ENCODE peak calls at places on chromosomes 6 and 20, in five cellular contexts. T is breast epithelium, J is cardiac muscle cell, D is endothelial cell of umbilical vein, Q is pancreas. H is an unnamed sample.

GRCh38 chr20:56429496-56429895 is 17.4 kb downstream of the CASS4 start:
- DNase-seq in J (peak), T (no peak), D (peak), Q (no peak), H (no peak)

GRCh38 chr6:110329729-110330436 is 28.3 kb downstream of the METTL24 start:
- DNase-seq in Q (peak), T (no peak), J (peak), D (peak), H (no peak)

GRCh38 chr6:107046316-107046715 is 18.3 kb downstream of the MTRES1 start:
- DNase-seq in D (no peak), T (no peak), Q (no peak), J (no peak), H (no peak)

GRCh38 chr6:158086054-158086705 is 81.9 kb downstream of the SERAC1 start:
- DNase-seq in Q (no peak), J (peak), D (no peak), T (no peak), H (no peak)

GRCh38 chr6:31546339-31546961 is at the start of gene ATP6V1G2:
- DNase-seq in J (peak), D (peak), T (peak), Q (peak), H (peak)

GRCh38 chr6:30766461-30767157 is 22.3 kb upstream of the IER3 start:
- DNase-seq in D (peak), J (no peak), Q (no peak), T (no peak), H (no peak)

GRCh38 chr20:35398660-35399144 is 13.1 kb downstream of the UQCC1 start:
- DNase-seq in J (peak), Q (no peak), D (peak), T (no peak), H (no peak)

GRCh38 chr20:4897600-4897999 is 103.7 kb downstream of the SLC23A2 start:
- DNase-seq in Q (no peak), D (no peak), T (no peak), J (no peak), H (no peak)

GRCh38 chr6:159595173-159595572 is 97.9 kb downstream of the SOD2 start:
- DNase-seq in J (peak), Q (no peak), D (peak), T (no peak), H (no peak)

GRCh38 chr6:170072246-170072645 is 218.6 kb downstream of the DLL1 start:
- DNase-seq in J (no peak), D (no peak), Q (no peak), T (no peak), H (no peak)

GRCh38 chr6:9921366-9921765 is 493.5 kb downstream of the TFAP2A start:
- DNase-seq in Q (no peak), T (no peak), J (no peak), D (no peak), H (no peak)

GRCh38 chr6:56555438-56555872 is 87.2 kb downstream of the DST start:
- DNase-seq in D (no peak), T (no peak), Q (no peak), J (peak), H (no peak)

GRCh38 chr6:150212745-150213144 is 69.9 kb downstream of the PPP1R14C start:
- DNase-seq in Q (no peak), J (no peak), D (no peak), T (no peak), H (no peak)

GRCh38 chr6:76790045-76790796 is 673.1 kb downstream of the HTR1B start:
- DNase-seq in J (no peak), T (no peak), D (no peak), Q (peak), H (no peak)

GRCh38 chr6:170090561-170090960 is 200.3 kb downstream of the DLL1 start:
- DNase-seq in J (no peak), T (no peak), Q (no peak), D (no peak), H (no peak)

DNA sequence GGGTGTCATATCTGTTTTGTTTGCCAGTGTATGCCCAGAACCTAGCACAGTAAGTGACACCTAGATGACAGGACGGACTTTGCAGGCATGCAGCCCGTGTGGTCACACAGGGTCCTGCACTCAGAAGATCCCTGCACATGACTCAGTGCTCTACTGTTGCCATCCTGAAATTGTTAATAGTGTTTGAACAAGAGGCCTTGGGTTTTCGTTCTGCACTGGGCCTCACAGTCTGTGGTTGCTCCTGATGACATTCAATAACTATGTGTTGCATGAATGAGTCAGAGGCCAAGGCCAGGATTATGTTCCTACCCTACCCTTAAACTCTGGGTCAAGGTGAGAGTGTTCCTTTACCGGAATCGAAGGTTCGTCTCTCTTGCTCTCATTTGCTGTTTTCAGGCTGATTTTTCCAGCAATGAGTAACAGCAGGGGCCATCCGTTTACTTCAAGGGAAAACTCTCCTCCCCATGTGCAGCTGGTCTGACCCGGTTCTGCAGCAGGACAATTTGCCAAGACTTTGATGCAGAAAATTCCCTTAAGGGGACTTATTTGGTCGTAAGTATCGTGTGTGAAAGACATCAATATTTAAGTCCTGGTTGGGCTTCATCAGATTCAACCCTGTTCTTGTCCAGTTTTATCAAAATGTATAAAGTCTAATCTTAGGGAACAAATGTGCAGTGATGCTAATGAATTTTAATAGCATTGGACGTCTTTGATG is 13.0 kb upstream of the PFDN4 start:
- DNase-seq in Q (no peak), D (no peak), J (peak), T (no peak), H (no peak)
- TF ChIP-seq CTCF in Q (no peak), D (no peak), J (no peak), T (no peak), H (peak)

GRCh38 chr20:23285536-23285935 is 65.1 kb upstream of the NXT1 start:
- DNase-seq in J (no peak), Q (no peak), T (no peak), D (no peak), H (no peak)

GRCh38 chr20:23284009-23284408 is 66.6 kb upstream of the NXT1 start:
- DNase-seq in J (no peak), T (no peak), D (no peak), Q (no peak), H (no peak)

GRCh38 chr20:23283096-23283850 is 67.3 kb upstream of the NXT1 start:
- DNase-seq in Q (no peak), D (no peak), T (no peak), J (no peak), H (no peak)

GRCh38 chr20:23282546-23282945 is 68.0 kb upstream of the NXT1 start:
- DNase-seq in T (no peak), D (no peak), J (no peak), Q (no peak), H (no peak)

GRCh38 chr20:23282111-23282510 is 68.5 kb upstream of the NXT1 start:
- DNase-seq in Q (no peak), D (no peak), T (no peak), J (no peak), H (no peak)
- H3K4me3 ChIP-seq in Q (no peak), D (no peak), T (no peak), J (no peak), H (no peak)

DNA sequence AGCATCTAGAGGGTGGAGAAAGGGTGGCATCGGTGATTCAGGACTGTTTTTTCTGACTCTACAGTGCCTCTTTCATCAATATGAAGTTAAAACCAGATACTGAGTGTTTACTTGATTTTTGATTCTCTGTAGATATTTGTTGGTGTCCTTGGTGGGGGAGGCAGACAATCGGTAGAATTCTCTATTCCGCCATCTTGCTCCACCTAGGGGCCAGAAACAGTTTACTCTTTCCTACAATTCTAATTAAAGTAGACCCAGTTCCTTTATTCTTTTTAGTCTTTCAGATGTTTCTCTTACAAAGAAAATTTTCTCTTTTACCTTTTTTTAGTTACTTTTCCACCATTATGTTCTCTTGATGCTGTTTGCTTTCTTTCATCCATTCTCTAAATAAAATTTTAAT is 162.1 kb upstream of the RAB32 start:
- DNase-seq in T (no peak), D (no peak), Q (no peak), J (peak), H (no peak)
- TF ChIP-seq CTCF in T (no peak), D (peak), Q (no peak), J (peak), H (peak)

GRCh38 chr20:44357555-44358130 is 2.1 kb downstream of the HNF4A start:
- DNase-seq in J (peak), D (no peak), Q (no peak), T (no peak), H (no peak)

GRCh38 chr20:44356353-44356723 is 839 bp downstream of the HNF4A start:
- DNase-seq in D (no peak), Q (no peak), J (peak), T (no peak), H (no peak)

GRCh38 chr20:44357020-44357419 is 1.5 kb downstream of the HNF4A start:
- DNase-seq in T (no peak), J (no peak), D (no peak), Q (peak), H (no peak)

GRCh38 chr20:44355503-44356352 is at the start of gene HNF4A:
- DNase-seq in J (no peak), Q (peak), D (no peak), T (no peak), H (no peak)

GRCh38 chr20:44354979-44355502 is 458 bp upstream of the HNF4A start:
- DNase-seq in Q (no peak), J (no peak), D (no peak), T (no peak), H (no peak)
- H3K4me3 ChIP-seq in Q (peak), J (no peak), D (no peak), T (no peak), H (no peak)